ENCODE peak calls at places on chromosomes 12 and 14, in ten cellular contexts. X, P, Q, H, I, K, F, S, R and C are unnamed samples.
A peak's percentile ranks its signal among the peaks of the same experiment; 100 is the strongest.

GRCh38 chr14:100885196-100886030 is 18.1 kb downstream of the RTL1 start:
- DNase-seq in X (no peak), P (no peak), Q (no peak), H (no peak), I (no peak), K (no peak), F (no peak), S (no peak), R (no peak), C (no peak)

GRCh38 chr12:100427078-100427477 is 46.6 kb upstream of the NR1H4 start:
- DNase-seq in X (peak; percentile 33), P (peak; percentile 73), Q (no peak), H (no peak), I (no peak), K (peak; percentile 61), F (no peak), S (no peak), R (peak; percentile 35), C (peak; percentile 88)

GRCh38 chr14:22850944-22851790 is 14.8 kb downstream of the MMP14 start:
- DNase-seq in X (peak; percentile 95), P (peak; percentile 99), Q (no peak), H (peak; percentile 73), I (no peak), K (peak; percentile 96), F (peak; percentile 59), S (no peak), R (no peak), C (peak; percentile 83)

GRCh38 chr12:112192475-112192874 is 67.1 kb downstream of the TRAFD1 start:
- DNase-seq in X (no peak), P (no peak), Q (no peak), H (no peak), I (no peak), K (no peak), F (no peak), S (no peak), R (no peak), C (no peak)

GRCh38 chr12:84161296-84161695 is 751.3 kb downstream of the SLC6A15 start:
- DNase-seq in X (no peak), P (no peak), Q (no peak), H (no peak), I (no peak), K (peak; percentile 89), F (no peak), S (no peak), R (no peak), C (no peak)

GRCh38 chr12:12367096-12367998 is 10.5 kb downstream of the BORCS5 start:
- DNase-seq in X (no peak), P (no peak), Q (no peak), H (no peak), I (no peak), K (no peak), F (no peak), S (no peak), R (no peak), C (no peak)

GRCh38 chr12:125983784-125984510 is 918.7 kb downstream of the AACS start:
- DNase-seq in X (no peak), P (no peak), Q (peak; percentile 94), H (peak; percentile 45), I (no peak), K (no peak), F (no peak), S (no peak), R (no peak), C (peak; percentile 4)

GRCh38 chr14:101077511-101078074 is 174.1 kb upstream of the RTL1 start:
- DNase-seq in X (peak; percentile 23), P (no peak), Q (peak; percentile 53), H (no peak), I (no peak), K (peak; percentile 53), F (no peak), S (no peak), R (no peak), C (peak; percentile 4)

GRCh38 chr14:49622022-49622607 is 1.5 kb downstream of the MGAT2 start:
- DNase-seq in X (no peak), P (no peak), Q (no peak), H (no peak), I (no peak), K (no peak), F (no peak), S (no peak), R (no peak), C (no peak)

GRCh38 chr14:49623387-49623786 is 2.8 kb downstream of the MGAT2 start:
- DNase-seq in X (no peak), P (no peak), Q (no peak), H (no peak), I (no peak), K (peak; percentile 26), F (no peak), S (no peak), R (no peak), C (no peak)

GRCh38 chr14:49621114-49621881 is 699 bp downstream of the MGAT2 start:
- DNase-seq in X (peak; percentile 61), P (peak; percentile 73), Q (peak; percentile 79), H (peak; percentile 90), I (peak; percentile 39), K (no peak), F (peak; percentile 67), S (no peak), R (no peak), C (no peak)

GRCh38 chr14:49620182-49621113 is at the start of the genes MGAT2 and RPL36AL:
- DNase-seq in X (peak; percentile 99), P (peak; percentile 99), Q (peak; percentile 99), H (peak; percentile 98), I (peak; percentile 96), K (peak; percentile 99), F (peak; percentile 98), S (peak; percentile 91), R (peak; percentile 98), C (peak; percentile 99)

DNA sequence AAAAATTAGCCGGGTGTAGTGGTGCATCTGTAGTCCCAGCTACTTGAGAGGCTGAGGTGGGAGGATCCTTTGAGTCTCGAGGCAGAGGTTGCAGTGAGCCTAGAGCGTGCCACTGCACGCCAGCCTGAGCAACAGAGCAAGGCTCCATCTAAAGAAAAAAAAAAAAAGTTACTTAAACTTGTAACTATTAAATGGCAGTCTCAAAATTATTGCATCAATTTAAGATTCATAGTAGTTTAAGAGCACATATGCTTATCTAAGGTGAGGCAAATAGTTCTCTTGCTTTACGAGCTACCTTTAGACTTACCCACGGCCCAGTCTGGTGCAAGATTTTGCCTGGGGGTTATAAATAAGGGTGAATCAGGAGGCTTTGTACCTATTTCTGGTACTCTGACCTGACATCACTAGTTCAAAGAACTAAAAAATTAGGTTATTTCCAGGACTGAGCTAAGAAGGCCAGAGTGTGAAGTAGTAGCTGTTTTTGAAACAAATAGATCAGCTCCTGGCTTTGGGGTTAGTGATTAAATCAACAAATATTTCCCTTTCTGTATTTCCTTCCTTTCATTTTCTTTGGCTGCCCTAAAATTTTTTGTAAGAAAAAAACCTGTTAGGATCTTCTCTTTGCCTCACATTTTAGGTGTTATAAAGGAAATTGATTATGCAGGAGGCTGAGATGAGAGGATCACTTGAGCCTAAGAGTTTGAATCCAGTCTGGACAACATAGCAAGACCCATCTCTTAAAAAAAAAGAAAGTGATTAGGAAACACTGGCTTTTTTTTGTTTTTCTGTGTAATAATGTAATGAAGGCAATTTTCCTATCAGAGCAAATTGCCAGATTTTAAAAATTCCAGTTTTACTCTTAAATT is 3.6 kb downstream of the MGAT2 start:
- DNase-seq in X (no peak), P (peak; percentile 43), Q (no peak), H (no peak), I (no peak), K (no peak), F (no peak), S (no peak), R (no peak), C (peak; percentile 84)
- H3K4me3 ChIP-seq in X (no peak overlapping the region), P (no peak overlapping the region), Q (no peak overlapping the region), H (no peak overlapping the region), I (peak overlapping the region; percentile 83), K (peak overlapping the region; percentile 99), F (no peak overlapping the region), S (peak overlapping the region; percentile 83), R (no peak overlapping the region), C (no peak overlapping the region)

GRCh38 chr12:93592641-93593396 is 20.3 kb downstream of the SOCS2 start:
- DNase-seq in X (no peak), P (peak; percentile 16), Q (no peak), H (no peak), I (no peak), K (no peak), F (no peak), S (no peak), R (no peak), C (no peak)

GRCh38 chr12:93593833-93594232 is 21.4 kb downstream of the SOCS2 start:
- DNase-seq in X (no peak), P (peak; percentile 10), Q (no peak), H (no peak), I (no peak), K (no peak), F (no peak), S (no peak), R (no peak), C (no peak)

GRCh38 chr12:93597608-93598007 is 25.1 kb downstream of the SOCS2 start:
- DNase-seq in X (no peak), P (no peak), Q (no peak), H (no peak), I (no peak), K (no peak), F (no peak), S (no peak), R (no peak), C (no peak)

GRCh38 chr12:93594766-93595165 is 22.3 kb downstream of the SOCS2 start:
- DNase-seq in X (no peak), P (peak; percentile 17), Q (no peak), H (no peak), I (no peak), K (no peak), F (no peak), S (no peak), R (no peak), C (no peak)

GRCh38 chr12:93595336-93595735 is 22.9 kb downstream of the SOCS2 start:
- DNase-seq in X (no peak), P (peak; percentile 31), Q (no peak), H (no peak), I (no peak), K (no peak), F (no peak), S (no peak), R (no peak), C (no peak)
- H3K4me3 ChIP-seq in X (no peak overlapping the region), P (no peak overlapping the region), Q (no peak overlapping the region), H (peak overlapping the region; percentile 27), I (no peak overlapping the region), K (no peak overlapping the region), F (peak overlapping the region; percentile 2), S (no peak overlapping the region), R (no peak overlapping the region), C (no peak overlapping the region)

GRCh38 chr14:43042408-43042807 is 1435.7 kb downstream of the LRFN5 start:
- DNase-seq in X (no peak), P (no peak), Q (no peak), H (no peak), I (no peak), K (no peak), F (no peak), S (no peak), R (no peak), C (no peak)
- H3K4me3 ChIP-seq in X (no peak overlapping the region), P (no peak overlapping the region), Q (no peak overlapping the region), H (no peak overlapping the region), I (no peak overlapping the region), K (no peak overlapping the region), F (no peak overlapping the region), S (no peak overlapping the region), R (no peak overlapping the region), C (no peak overlapping the region)

GRCh38 chr12:104707179-104707578 is 250.4 kb downstream of the CHST11 start:
- DNase-seq in X (no peak), P (peak; percentile 33), Q (no peak), H (no peak), I (no peak), K (peak; percentile 61), F (no peak), S (no peak), R (no peak), C (no peak)

GRCh38 chr12:104710940-104711725 is 247.0 kb downstream of the SLC41A2 start:
- DNase-seq in X (peak; percentile 89), P (peak; percentile 82), Q (no peak), H (no peak), I (no peak), K (peak; percentile 95), F (no peak), S (no peak), R (no peak), C (peak; percentile 29)

GRCh38 chr12:104708891-104709290 is 249.2 kb downstream of the SLC41A2 start:
- DNase-seq in X (no peak), P (no peak), Q (peak; percentile 33), H (no peak), I (peak; percentile 14), K (no peak), F (no peak), S (no peak), R (no peak), C (no peak)

GRCh38 chr12:104709692-104710435 is 248.2 kb downstream of the SLC41A2 start:
- DNase-seq in X (no peak), P (peak; percentile 27), Q (no peak), H (no peak), I (no peak), K (peak; percentile 64), F (no peak), S (no peak), R (no peak), C (no peak)

DNA sequence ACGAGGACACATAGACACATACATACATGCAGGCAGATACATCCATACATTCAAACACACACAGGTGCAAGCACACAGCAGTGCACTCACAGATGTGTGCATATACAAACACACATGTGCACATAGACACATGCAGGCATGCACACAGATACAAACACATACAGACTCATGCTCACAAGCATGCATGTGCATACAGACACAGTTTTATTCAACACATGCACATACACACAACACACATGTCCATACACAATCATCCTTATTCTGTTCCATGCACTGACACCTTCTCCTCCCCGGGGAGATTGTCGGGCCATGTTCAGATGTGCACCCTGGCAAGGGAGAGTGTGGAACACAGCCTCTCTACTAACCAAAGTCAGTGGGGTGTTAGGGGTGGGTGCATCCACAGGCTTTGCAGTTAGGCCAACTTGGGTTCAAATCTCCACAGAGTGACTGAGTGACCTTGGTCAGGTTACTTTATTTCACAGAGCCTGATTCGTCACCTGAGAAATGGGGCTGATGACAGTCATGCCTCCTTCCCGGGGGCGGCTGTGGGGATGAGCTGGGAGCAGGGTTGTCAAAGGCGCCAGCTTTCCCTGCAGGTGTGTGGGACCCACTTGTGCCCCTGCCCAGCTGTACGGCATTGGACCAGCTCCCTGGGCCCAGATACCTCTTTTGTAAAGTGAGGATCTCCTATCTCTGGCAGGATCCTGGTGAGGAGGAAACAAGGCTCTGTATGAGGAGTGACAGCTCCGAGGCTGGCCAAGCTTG is 250.1 kb downstream of the SLC41A2 start:
- DNase-seq in X (no peak), P (no peak), Q (no peak), H (no peak), I (no peak), K (no peak), F (no peak), S (no peak), R (no peak), C (no peak)
- H3K4me3 ChIP-seq in X (no peak overlapping the region), P (no peak overlapping the region), Q (no peak overlapping the region), H (no peak overlapping the region), I (no peak overlapping the region), K (no peak overlapping the region), F (no peak overlapping the region), S (no peak overlapping the region), R (no peak overlapping the region), C (no peak overlapping the region)